ENCODE peak calls at places on chromosomes 11 and 22, in ten cellular contexts. A is mammary epithelial cell; E is ovary; C is breast epithelium; M is PC-9; K is GM23248; H is naive thymus-derived CD4-positive, alpha-beta T cell; J is aorta; U is spleen; S is Peyer's patch. P is an unnamed sample.

GRCh38 chr22:40414306-40414705 is 43.9 kb downstream of the SGSM3 start:
- DNase-seq in S (no peak), A (peak), U (peak), M (no peak), C (no peak), E (no peak), J (no peak), K (peak), H (no peak), P (no peak)

GRCh38 chr22:49353185-49353584 is 474.5 kb downstream of the BRD1 start:
- DNase-seq in E (no peak), S (no peak), H (no peak), M (no peak), U (peak), A (no peak), J (peak), C (no peak), K (no peak), P (peak)

GRCh38 chr11:64357904-64358535 is 942 bp upstream of the RPS6KA4 start:
- DNase-seq in K (peak), A (peak), E (no peak), J (peak), U (no peak), C (no peak), S (no peak), H (peak), M (peak), P (no peak)

GRCh38 chr22:26883393-26883792 is 226.0 kb downstream of the MIAT start:
- DNase-seq in M (no peak), C (no peak), U (no peak), S (no peak), A (no peak), H (no peak), E (no peak), K (no peak), J (no peak), P (no peak)

GRCh38 chr22:48217596-48217995 is 1455.1 kb downstream of the TBC1D22A start:
- DNase-seq in M (no peak), H (no peak), A (no peak), S (no peak), C (no peak), J (no peak), E (no peak), U (no peak), K (no peak), P (no peak)

GRCh38 chr11:130478204-130478701 is 29.8 kb downstream of the ADAMTS15 start:
- DNase-seq in S (peak), C (no peak), A (peak), J (peak), M (peak), H (no peak), E (peak), U (no peak), K (peak), P (no peak)

GRCh38 chr22:40533712-40534378 is 102.7 kb downstream of the MRTFA start:
- DNase-seq in K (peak), A (peak), S (peak), C (no peak), H (no peak), J (no peak), U (no peak), M (no peak), E (no peak), P (no peak)

GRCh38 chr22:45276507-45276906 is 8.2 kb upstream of the UPK3A start:
- DNase-seq in E (no peak), J (no peak), C (no peak), K (no peak), S (no peak), A (no peak), M (no peak), U (no peak), H (no peak), P (no peak)

GRCh38 chr11:71410363-71410966 is 37.7 kb downstream of the DHCR7 start:
- DNase-seq in U (no peak), M (no peak), A (no peak), J (no peak), K (no peak), S (no peak), H (no peak), C (no peak), E (no peak), P (no peak)

GRCh38 chr22:49826603-49827306 is 918 bp downstream of the BRD1 start:
- DNase-seq in K (peak), C (no peak), E (peak), S (peak), U (peak), H (peak), J (peak), A (peak), M (no peak), P (peak)

GRCh38 chr11:128582496-128583366 is 4.6 kb downstream of the ETS1 start:
- DNase-seq in H (no peak), E (peak), S (no peak), J (peak), K (peak), M (peak), C (no peak), U (no peak), A (peak), P (no peak)

GRCh38 chr11:46513934-46514342 is 79.9 kb downstream of the AMBRA1 start:
- DNase-seq in H (no peak), U (no peak), A (peak), S (no peak), C (no peak), K (no peak), E (peak), J (peak), M (no peak), P (peak)

GRCh38 chr22:19874307-19875060 is 19.8 kb upstream of the GNB1L start:
- DNase-seq in J (peak), S (no peak), C (peak), E (peak), M (no peak), A (peak), K (peak), U (peak), H (no peak), P (no peak)

GRCh38 chr22:31940506-31940905 is 3.8 kb upstream of the YWHAH start:
- DNase-seq in U (peak), H (no peak), K (no peak), E (no peak), C (no peak), S (no peak), A (no peak), J (no peak), M (no peak), P (no peak)

GRCh38 chr11:62860835-62861563 is 19.7 kb upstream of the SLC3A2 start:
- DNase-seq in E (no peak), J (no peak), M (no peak), H (no peak), S (no peak), U (peak), K (no peak), A (no peak), C (no peak), P (no peak)

GRCh38 chr11:17922474-17922788 is 90.4 kb downstream of the SERGEF start:
- DNase-seq in J (no peak), M (no peak), S (no peak), U (no peak), K (no peak), H (no peak), A (no peak), E (no peak), C (no peak), P (no peak)

GRCh38 chr11:48043111-48043997 is 63.0 kb downstream of the PTPRJ start:
- DNase-seq in K (no peak), H (no peak), E (no peak), J (no peak), M (peak), U (peak), C (no peak), S (peak), A (no peak), P (no peak)

GRCh38 chr11:72631806-72632731 is 42.2 kb downstream of the PDE2A start:
- DNase-seq in H (no peak), S (no peak), E (no peak), A (no peak), K (no peak), J (no peak), M (no peak), U (peak), C (no peak), P (peak)

GRCh38 chr22:38860291-38861169 is 11.5 kb downstream of the CBX6 start:
- DNase-seq in S (no peak), C (no peak), J (peak), H (no peak), U (no peak), E (no peak), A (no peak), M (no peak), K (no peak), P (no peak)

DNA sequence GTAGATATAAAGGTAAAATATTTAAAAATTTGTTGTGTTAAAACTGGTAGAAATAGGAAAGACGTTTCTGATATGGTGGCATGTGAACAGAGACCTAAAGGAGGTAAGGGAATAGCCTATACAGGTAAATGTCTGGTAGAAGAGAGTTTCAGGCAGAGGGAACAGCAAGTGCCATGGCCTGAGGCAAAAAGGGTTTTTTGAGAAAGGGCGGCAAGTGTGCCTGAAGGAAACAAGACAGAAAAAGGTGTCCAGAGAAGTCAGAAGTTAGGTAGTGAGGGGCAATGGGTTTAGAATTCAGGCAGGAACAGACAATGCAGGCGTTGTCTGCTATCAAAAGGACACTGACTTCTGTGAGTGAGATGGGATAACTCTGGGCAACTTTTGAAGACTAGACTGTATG is 339.7 kb downstream of the DYNC2H1 start:
- DNase-seq in S (no peak), K (no peak), A (no peak), E (no peak), H (no peak), J (no peak), U (no peak), C (no peak), M (no peak), P (no peak)
- H3K27ac ChIP-seq in S (no peak), K (no peak), A (no peak), E (no peak), H (no peak), J (no peak), U (no peak), C (no peak), M (no peak), P (no peak)

GRCh38 chr11:1390603-1391164 is 950 bp downstream of the BRSK2 start:
- DNase-seq in S (no peak), H (no peak), U (peak), A (no peak), J (peak), E (peak), C (no peak), K (peak), M (no peak), P (no peak)
- H3K4me3 ChIP-seq in S (no peak), H (no peak), U (no peak), A (no peak), J (no peak), E (no peak), C (peak), K (no peak), M (no peak), P (peak)

GRCh38 chr11:106477776-106478175 is 400.3 kb downstream of the AASDHPPT start:
- DNase-seq in S (no peak), C (no peak), J (no peak), E (no peak), U (no peak), A (no peak), M (no peak), H (no peak), K (no peak), P (no peak)

GRCh38 chr11:106480581-106481185 is 403.2 kb downstream of the AASDHPPT start:
- DNase-seq in S (no peak), C (no peak), M (peak), K (no peak), U (no peak), A (no peak), H (no peak), E (no peak), J (no peak), P (no peak)

GRCh38 chr11:106482920-106483761 is 405.7 kb downstream of the AASDHPPT start:
- DNase-seq in J (no peak), M (peak), S (no peak), H (no peak), C (no peak), A (peak), K (peak), E (peak), U (no peak), P (no peak)
- H3K27ac ChIP-seq in J (no peak), M (peak), S (no peak), H (no peak), C (no peak), A (no peak), K (no peak), E (no peak), U (no peak), P (peak)

DNA sequence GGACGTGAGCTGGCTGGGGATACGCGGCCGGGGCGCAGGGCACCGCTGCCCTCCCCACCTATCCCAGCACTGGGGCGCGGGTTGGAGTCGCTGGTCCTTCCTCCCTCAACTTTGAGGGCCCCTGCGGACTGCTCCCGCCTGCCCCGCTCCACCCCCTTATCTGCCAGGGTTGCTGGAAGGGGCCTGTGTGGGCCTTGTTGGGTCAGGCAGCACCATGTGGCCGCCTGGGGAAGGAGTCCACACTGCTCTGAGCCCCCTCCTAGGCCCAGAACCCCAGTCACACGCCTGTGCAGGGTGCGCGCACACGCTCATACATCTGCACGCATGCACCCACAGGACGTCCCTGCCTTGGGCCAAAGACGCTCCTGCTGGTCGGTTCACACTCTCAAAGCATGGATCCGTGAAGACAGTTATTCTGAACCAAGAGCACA is 595 bp downstream of the TUB start:
- DNase-seq in C (no peak), M (no peak), E (peak), J (peak), U (peak), K (peak), A (no peak), H (no peak), S (no peak), P (peak)
- H3K4me3 ChIP-seq in C (peak), M (no peak), E (peak), J (peak), U (peak), K (peak), A (peak), H (no peak), S (no peak), P (peak)

GRCh38 chr11:819943-820649 is 1.4 kb downstream of the PNPLA2 start:
- DNase-seq in S (peak), K (peak), M (peak), C (peak), J (peak), H (peak), U (peak), A (peak), E (peak), P (peak)
- H3K27ac ChIP-seq in S (peak), K (peak), M (peak), C (peak), J (peak), H (peak), U (peak), A (peak), E (peak), P (peak)

GRCh38 chr11:131893988-131894387 is 523.6 kb downstream of the NTM start:
- DNase-seq in H (no peak), J (no peak), A (no peak), E (no peak), M (no peak), U (no peak), K (no peak), C (no peak), S (no peak), P (no peak)
- H3K4me3 ChIP-seq in H (no peak), J (no peak), A (no peak), E (no peak), M (no peak), U (no peak), K (no peak), C (no peak), S (no peak), P (no peak)

GRCh38 chr11:117221775-117222517 is 9.9 kb downstream of the PCSK7 start:
- DNase-seq in H (no peak), M (peak), E (peak), U (no peak), C (peak), K (peak), J (peak), S (no peak), A (peak), P (no peak)
- H3K27ac ChIP-seq in H (no peak), M (no peak), E (peak), U (peak), C (peak), K (no peak), J (peak), S (peak), A (no peak), P (peak)

GRCh38 chr11:565921-566509 is 5.2 kb downstream of the RASSF7 start:
- DNase-seq in E (peak), A (no peak), H (no peak), J (no peak), K (no peak), S (no peak), C (no peak), U (peak), M (no peak), P (no peak)
- H3K4me3 ChIP-seq in E (no peak), A (no peak), H (no peak), J (no peak), K (no peak), S (no peak), C (no peak), U (no peak), M (no peak), P (no peak)